ENCODE peak calls at places on chromosome 15, in nine cellular contexts. One of them, this sample, is unnamed.

GRCh38 chr15:34038404-34039179 is 412 bp downstream of the AVEN start:
- DNase-seq in activated naive CD4-positive, alpha-beta T cell treated with anti-CD3 and anti-CD28 coated beads, Interleukin-2, amount 10 ng/mL, durations not matched to agents 7 days and 5 days: peak
- DNase-seq in NCI-H226: peak
- DNase-seq in Caco-2: peak
- DNase-seq in endothelial cell: peak
- DNase-seq in activated T-helper 1 cell treated with Interleukin-2 at 50 U/mL for 16 hours: peak
- DNase-seq in Ammon's horn: peak
- DNase-seq in stimulated activated CD8-positive, alpha-beta memory T cell treated with anti-CD3 and anti-CD28 coated beads, Interleukin-4, amount 100 ng/mL, for 4 hours: peak
- DNase-seq in activated gamma-delta T cell treated with Interleukin-2 at 50 U/mL for 16 hours: peak
- DNase-seq in this sample: peak

GRCh38 chr15:66901336-66902100 is 163.9 kb upstream of the SMAD3 start:
- DNase-seq in activated naive CD4-positive, alpha-beta T cell treated with anti-CD3 and anti-CD28 coated beads, Interleukin-2, amount 10 ng/mL, durations not matched to agents 7 days and 5 days: no peak
- DNase-seq in NCI-H226: peak
- DNase-seq in Caco-2: no peak
- DNase-seq in endothelial cell: no peak
- DNase-seq in activated T-helper 1 cell treated with Interleukin-2 at 50 U/mL for 16 hours: no peak
- DNase-seq in Ammon's horn: peak
- DNase-seq in stimulated activated CD8-positive, alpha-beta memory T cell treated with anti-CD3 and anti-CD28 coated beads, Interleukin-4, amount 100 ng/mL, for 4 hours: no peak
- DNase-seq in activated gamma-delta T cell treated with Interleukin-2 at 50 U/mL for 16 hours: no peak
- DNase-seq in this sample: no peak

GRCh38 chr15:32824777-32825176 is 107.0 kb downstream of the GREM1 start:
- DNase-seq in activated naive CD4-positive, alpha-beta T cell treated with anti-CD3 and anti-CD28 coated beads, Interleukin-2, amount 10 ng/mL, durations not matched to agents 7 days and 5 days: no peak
- DNase-seq in NCI-H226: peak
- DNase-seq in Caco-2: no peak
- DNase-seq in endothelial cell: no peak
- DNase-seq in activated T-helper 1 cell treated with Interleukin-2 at 50 U/mL for 16 hours: no peak
- DNase-seq in Ammon's horn: no peak
- DNase-seq in stimulated activated CD8-positive, alpha-beta memory T cell treated with anti-CD3 and anti-CD28 coated beads, Interleukin-4, amount 100 ng/mL, for 4 hours: no peak
- DNase-seq in activated gamma-delta T cell treated with Interleukin-2 at 50 U/mL for 16 hours: no peak
- DNase-seq in this sample: no peak

GRCh38 chr15:69983696-69984265 is 113.9 kb downstream of the TLE3 start:
- DNase-seq in activated naive CD4-positive, alpha-beta T cell treated with anti-CD3 and anti-CD28 coated beads, Interleukin-2, amount 10 ng/mL, durations not matched to agents 7 days and 5 days: no peak
- DNase-seq in NCI-H226: peak
- DNase-seq in Caco-2: no peak
- DNase-seq in endothelial cell: no peak
- DNase-seq in activated T-helper 1 cell treated with Interleukin-2 at 50 U/mL for 16 hours: no peak
- DNase-seq in Ammon's horn: no peak
- DNase-seq in stimulated activated CD8-positive, alpha-beta memory T cell treated with anti-CD3 and anti-CD28 coated beads, Interleukin-4, amount 100 ng/mL, for 4 hours: no peak
- DNase-seq in activated gamma-delta T cell treated with Interleukin-2 at 50 U/mL for 16 hours: no peak
- DNase-seq in this sample: no peak

GRCh38 chr15:44527241-44527640 is 9.7 kb upstream of the EIF3J start:
- DNase-seq in activated naive CD4-positive, alpha-beta T cell treated with anti-CD3 and anti-CD28 coated beads, Interleukin-2, amount 10 ng/mL, durations not matched to agents 7 days and 5 days: no peak
- DNase-seq in NCI-H226: no peak
- DNase-seq in Caco-2: no peak
- DNase-seq in endothelial cell: no peak
- DNase-seq in activated T-helper 1 cell treated with Interleukin-2 at 50 U/mL for 16 hours: no peak
- DNase-seq in Ammon's horn: no peak
- DNase-seq in stimulated activated CD8-positive, alpha-beta memory T cell treated with anti-CD3 and anti-CD28 coated beads, Interleukin-4, amount 100 ng/mL, for 4 hours: no peak
- DNase-seq in activated gamma-delta T cell treated with Interleukin-2 at 50 U/mL for 16 hours: no peak
- DNase-seq in this sample: no peak

GRCh38 chr15:70033529-70034140 is 64.1 kb downstream of the TLE3 start:
- DNase-seq in activated naive CD4-positive, alpha-beta T cell treated with anti-CD3 and anti-CD28 coated beads, Interleukin-2, amount 10 ng/mL, durations not matched to agents 7 days and 5 days: peak
- DNase-seq in NCI-H226: no peak
- DNase-seq in Caco-2: no peak
- DNase-seq in endothelial cell: no peak
- DNase-seq in activated T-helper 1 cell treated with Interleukin-2 at 50 U/mL for 16 hours: no peak
- DNase-seq in Ammon's horn: peak
- DNase-seq in stimulated activated CD8-positive, alpha-beta memory T cell treated with anti-CD3 and anti-CD28 coated beads, Interleukin-4, amount 100 ng/mL, for 4 hours: no peak
- DNase-seq in activated gamma-delta T cell treated with Interleukin-2 at 50 U/mL for 16 hours: no peak
- DNase-seq in this sample: no peak

GRCh38 chr15:27855137-27855536 is 244.0 kb downstream of the OCA2 start:
- DNase-seq in activated naive CD4-positive, alpha-beta T cell treated with anti-CD3 and anti-CD28 coated beads, Interleukin-2, amount 10 ng/mL, durations not matched to agents 7 days and 5 days: no peak
- DNase-seq in NCI-H226: no peak
- DNase-seq in Caco-2: no peak
- DNase-seq in endothelial cell: no peak
- DNase-seq in activated T-helper 1 cell treated with Interleukin-2 at 50 U/mL for 16 hours: no peak
- DNase-seq in Ammon's horn: no peak
- DNase-seq in stimulated activated CD8-positive, alpha-beta memory T cell treated with anti-CD3 and anti-CD28 coated beads, Interleukin-4, amount 100 ng/mL, for 4 hours: no peak
- DNase-seq in activated gamma-delta T cell treated with Interleukin-2 at 50 U/mL for 16 hours: no peak
- DNase-seq in this sample: no peak

GRCh38 chr15:45112592-45113379 is 1.2 kb downstream of the DUOX2 start:
- DNase-seq in activated naive CD4-positive, alpha-beta T cell treated with anti-CD3 and anti-CD28 coated beads, Interleukin-2, amount 10 ng/mL, durations not matched to agents 7 days and 5 days: no peak
- DNase-seq in NCI-H226: no peak
- DNase-seq in Caco-2: no peak
- DNase-seq in endothelial cell: peak
- DNase-seq in activated T-helper 1 cell treated with Interleukin-2 at 50 U/mL for 16 hours: no peak
- DNase-seq in Ammon's horn: no peak
- DNase-seq in stimulated activated CD8-positive, alpha-beta memory T cell treated with anti-CD3 and anti-CD28 coated beads, Interleukin-4, amount 100 ng/mL, for 4 hours: no peak
- DNase-seq in activated gamma-delta T cell treated with Interleukin-2 at 50 U/mL for 16 hours: no peak
- DNase-seq in this sample: no peak

GRCh38 chr15:52255935-52256334 is 39.7 kb downstream of the MYO5C start:
- DNase-seq in activated naive CD4-positive, alpha-beta T cell treated with anti-CD3 and anti-CD28 coated beads, Interleukin-2, amount 10 ng/mL, durations not matched to agents 7 days and 5 days: no peak
- DNase-seq in NCI-H226: no peak
- DNase-seq in Caco-2: no peak
- DNase-seq in endothelial cell: no peak
- DNase-seq in activated T-helper 1 cell treated with Interleukin-2 at 50 U/mL for 16 hours: no peak
- DNase-seq in Ammon's horn: no peak
- DNase-seq in stimulated activated CD8-positive, alpha-beta memory T cell treated with anti-CD3 and anti-CD28 coated beads, Interleukin-4, amount 100 ng/mL, for 4 hours: no peak
- DNase-seq in activated gamma-delta T cell treated with Interleukin-2 at 50 U/mL for 16 hours: no peak
- DNase-seq in this sample: no peak

GRCh38 chr15:59644757-59645156 is 12.6 kb downstream of the GTF2A2 start:
- DNase-seq in activated naive CD4-positive, alpha-beta T cell treated with anti-CD3 and anti-CD28 coated beads, Interleukin-2, amount 10 ng/mL, durations not matched to agents 7 days and 5 days: no peak
- DNase-seq in NCI-H226: peak
- DNase-seq in Caco-2: no peak
- DNase-seq in endothelial cell: no peak
- DNase-seq in activated T-helper 1 cell treated with Interleukin-2 at 50 U/mL for 16 hours: no peak
- DNase-seq in Ammon's horn: no peak
- DNase-seq in stimulated activated CD8-positive, alpha-beta memory T cell treated with anti-CD3 and anti-CD28 coated beads, Interleukin-4, amount 100 ng/mL, for 4 hours: no peak
- DNase-seq in activated gamma-delta T cell treated with Interleukin-2 at 50 U/mL for 16 hours: no peak
- DNase-seq in this sample: no peak

GRCh38 chr15:37001436-37001835 is 98.9 kb downstream of the MEIS2 start:
- DNase-seq in activated naive CD4-positive, alpha-beta T cell treated with anti-CD3 and anti-CD28 coated beads, Interleukin-2, amount 10 ng/mL, durations not matched to agents 7 days and 5 days: no peak
- DNase-seq in NCI-H226: peak
- DNase-seq in Caco-2: no peak
- DNase-seq in endothelial cell: no peak
- DNase-seq in activated T-helper 1 cell treated with Interleukin-2 at 50 U/mL for 16 hours: no peak
- DNase-seq in Ammon's horn: no peak
- DNase-seq in stimulated activated CD8-positive, alpha-beta memory T cell treated with anti-CD3 and anti-CD28 coated beads, Interleukin-4, amount 100 ng/mL, for 4 hours: no peak
- DNase-seq in activated gamma-delta T cell treated with Interleukin-2 at 50 U/mL for 16 hours: no peak
- DNase-seq in this sample: no peak

GRCh38 chr15:84789762-84790161 is 27.4 kb upstream of the ALPK3 start:
- DNase-seq in activated naive CD4-positive, alpha-beta T cell treated with anti-CD3 and anti-CD28 coated beads, Interleukin-2, amount 10 ng/mL, durations not matched to agents 7 days and 5 days: no peak
- DNase-seq in NCI-H226: no peak
- DNase-seq in Caco-2: no peak
- DNase-seq in endothelial cell: no peak
- DNase-seq in activated T-helper 1 cell treated with Interleukin-2 at 50 U/mL for 16 hours: no peak
- DNase-seq in Ammon's horn: no peak
- DNase-seq in stimulated activated CD8-positive, alpha-beta memory T cell treated with anti-CD3 and anti-CD28 coated beads, Interleukin-4, amount 100 ng/mL, for 4 hours: no peak
- DNase-seq in activated gamma-delta T cell treated with Interleukin-2 at 50 U/mL for 16 hours: no peak
- DNase-seq in this sample: no peak

This sample was measured in LNCaP clone FGC.